ENCODE peak calls at places on chromosome 21, in six cellular contexts. Q is stimulated activated naive B cell treated with anti-CD40 and anti-IgM and Interleukin-4, amounts not matched to agents 10 μg/mL and 1 μg/mL and 100 μg/mL, for 72 hours; I is OCI-M1; R is EH; H is COR-L47; M is omental fat pad. L is an unnamed sample.

GRCh38 chr21:32826317-32827167 is 55.0 kb upstream of the PAXBP1 start:
- DNase-seq in Q (peak), I (peak), R (peak), H (peak), M (no peak), L (no peak)

GRCh38 chr21:33998809-33999208 is 74.6 kb upstream of the MRPS6 start:
- DNase-seq in Q (no peak), I (peak), R (no peak), H (no peak), M (no peak), L (no peak)

GRCh38 chr21:14058566-14058965 is 152.2 kb downstream of the LIPI start:
- DNase-seq in Q (no peak), I (no peak), R (no peak), H (no peak), M (no peak), L (no peak)

GRCh38 chr21:45580576-45581321 is 38.5 kb upstream of the SLC19A1 start:
- DNase-seq in Q (no peak), I (no peak), R (no peak), H (peak), M (peak), L (peak)

GRCh38 chr21:21688877-21689276 is 690.7 kb downstream of the NCAM2 start:
- DNase-seq in Q (no peak), I (peak), R (peak), H (peak), M (no peak), L (no peak)

GRCh38 chr21:42360317-42360716 is 6.0 kb downstream of the TFF1 start:
- DNase-seq in Q (no peak), I (peak), R (no peak), H (no peak), M (no peak), L (no peak)

GRCh38 chr21:33650929-33651505 is 8.7 kb downstream of the ITSN1 start:
- DNase-seq in Q (no peak), I (no peak), R (no peak), H (no peak), M (no peak), L (no peak)

GRCh38 chr21:40616377-40616704 is 230.6 kb downstream of the DSCAM start:
- DNase-seq in Q (no peak), I (no peak), R (peak), H (no peak), M (no peak), L (no peak)

GRCh38 chr21:37478821-37479220 is 112.2 kb downstream of the DYRK1A start:
- DNase-seq in Q (no peak), I (no peak), R (no peak), H (no peak), M (no peak), L (no peak)

GRCh38 chr21:17139696-17140095 is 373.1 kb upstream of the CXADR start:
- DNase-seq in Q (no peak), I (peak), R (no peak), H (no peak), M (no peak), L (no peak)

GRCh38 chr21:44515359-44516165 is 24.4 kb downstream of the KRTAP10-1 start:
- DNase-seq in Q (no peak), I (no peak), R (no peak), H (no peak), M (no peak), L (no peak)

GRCh38 chr21:45067462-45068285 is 6.7 kb upstream of the ADARB1 start:
- DNase-seq in Q (no peak), I (peak), R (no peak), H (no peak), M (no peak), L (no peak)

GRCh38 chr21:26909972-26910371 is 56.9 kb downstream of the ADAMTS5 start:
- DNase-seq in Q (no peak), I (no peak), R (peak), H (peak), M (no peak), L (no peak)

GRCh38 chr21:38170283-38170682 is 86.5 kb upstream of the KCNJ15 start:
- DNase-seq in Q (no peak), I (peak), R (peak), H (peak), M (no peak), L (no peak)

GRCh38 chr21:44947930-44948331 is 8.1 kb downstream of the SLX9 start:
- DNase-seq in Q (no peak), I (no peak), R (no peak), H (no peak), M (no peak), L (peak)

GRCh38 chr21:33212159-33212851 is 17.4 kb upstream of the IFNAR2 start:
- DNase-seq in Q (no peak), I (peak), R (peak), H (no peak), M (no peak), L (no peak)

GRCh38 chr21:31983120-31983519 is 110.3 kb downstream of the HUNK start:
- DNase-seq in Q (no peak), I (no peak), R (no peak), H (no peak), M (no peak), L (no peak)

GRCh38 chr21:42227909-42228708 is 9.2 kb downstream of the ABCG1 start:
- DNase-seq in Q (peak), I (peak), R (peak), H (peak), M (peak), L (peak)

GRCh38 chr21:23955130-23955873 is 1652.0 kb downstream of the MRPL39 start:
- DNase-seq in Q (no peak), I (no peak), R (no peak), H (no peak), M (no peak), L (no peak)

GRCh38 chr21:35138665-35139381 is 89.7 kb upstream of the RUNX1 start:
- DNase-seq in Q (peak), I (no peak), R (peak), H (peak), M (no peak), L (no peak)

GRCh38 chr21:24428539-24429186 is 1178.6 kb downstream of the MRPL39 start:
- DNase-seq in Q (no peak), I (peak), R (no peak), H (no peak), M (no peak), L (no peak)

GRCh38 chr21:42357307-42357706 is 6.5 kb upstream of the TFF2 start:
- DNase-seq in Q (no peak), I (no peak), R (no peak), H (no peak), M (no peak), L (no peak)

GRCh38 chr21:34743831-34744230 is 75.0 kb downstream of the CLIC6 start:
- DNase-seq in Q (no peak), I (no peak), R (peak), H (no peak), M (no peak), L (no peak)

GRCh38 chr21:38438476-38438893 is 59.8 kb downstream of the ERG start:
- DNase-seq in Q (no peak), I (peak), R (peak), H (no peak), M (peak), L (peak)

GRCh38 chr21:17466166-17466565 is 46.7 kb upstream of the CXADR start:
- DNase-seq in Q (no peak), I (peak), R (peak), H (no peak), M (no peak), L (no peak)

GRCh38 chr21:34091607-34092006 is 18.2 kb downstream of the MRPS6 start:
- DNase-seq in Q (no peak), I (peak), R (peak), H (no peak), M (no peak), L (no peak)